ENCODE peak calls at places on chromosome 14, in four cellular contexts. U, F, G and I are unnamed samples.

GRCh38 chr14:99612737-99613330 is 8.8 kb upstream of the CCDC85C start:
- DNase-seq in F (peak), U (peak), G (no peak), I (peak)

GRCh38 chr14:74875941-74876913 is at the start of gene PROX2:
- DNase-seq in U (no peak), G (no peak), F (no peak), I (no peak)

GRCh38 chr14:96683575-96684289 is 113.5 kb upstream of the VRK1 start:
- DNase-seq in F (no peak), G (no peak), U (no peak), I (no peak)

GRCh38 chr14:33676135-33676566 is 274.7 kb downstream of the EGLN3 start:
- DNase-seq in G (peak), U (peak), F (peak), I (no peak)

GRCh38 chr14:72961579-72962335 is 35.5 kb downstream of the DCAF4 start:
- DNase-seq in U (no peak), F (peak), G (no peak), I (peak)

GRCh38 chr14:79118291-79118690 is 948.1 kb downstream of the NRXN3 start:
- DNase-seq in U (no peak), G (no peak), F (no peak), I (no peak)

GRCh38 chr14:35858521-35859209 is 32.5 kb downstream of the BRMS1L start:
- DNase-seq in F (peak), U (peak), G (no peak), I (peak)

GRCh38 chr14:69263364-69263763 is 3.4 kb downstream of the GALNT16 start:
- DNase-seq in U (peak), G (no peak), F (peak), I (peak)